ENCODE peak calls at places on chromosomes 4 and X, in four cellular contexts. X is HL-60, A is GM12878, F is K562. E is an unnamed sample.

GRCh38 chr4:111977419-111977965 is 167.8 kb upstream of the FAM241A start:
- DNase-seq in F (no peak), X (no peak), A (no peak), E (no peak)

GRCh38 chr4:173529505-173530325 is at the start of gene HAND2:
- DNase-seq in A (no peak), X (no peak), F (peak), E (no peak)

GRCh38 chr4:145481164-145481941 is at the start of gene SMAD1:
- DNase-seq in X (peak), F (peak), A (no peak), E (peak)

GRCh38 chr4:4502694-4503311 is 39.0 kb downstream of the STX18 start:
- DNase-seq in F (peak), X (no peak), A (no peak), E (no peak)

GRCh38 chr4:82733636-82734035 is 65.0 kb downstream of the SCD5 start:
- DNase-seq in F (no peak), A (no peak), X (no peak), E (no peak)

GRCh38 chr4:61320154-61320553 is 120.0 kb downstream of the ADGRL3 start:
- DNase-seq in F (no peak), A (no peak), X (no peak), E (no peak)

GRCh38 chr4:173247316-173247715 is 78.7 kb downstream of the GALNT7 start:
- DNase-seq in F (no peak), A (no peak), X (no peak), E (no peak)

GRCh38 chr4:15765910-15766703 is 12.0 kb upstream of the CD38 start:
- DNase-seq in A (no peak), F (no peak), X (peak), E (no peak)

GRCh38 chr4:15677507-15677988 is 4.1 kb upstream of the FAM200B start:
- DNase-seq in A (no peak), X (no peak), F (peak), E (no peak)

GRCh38 chrX:23390979-23391378 is 56.3 kb downstream of the PTCHD1 start:
- DNase-seq in A (no peak), X (no peak), F (no peak), E (no peak)

GRCh38 chr4:133316874-133317273 is 167.8 kb downstream of the PCDH10 start:
- DNase-seq in X (no peak), F (peak), A (no peak), E (no peak)

GRCh38 chr4:38717604-38718003 is 53.6 kb downstream of the KLF3 start:
- DNase-seq in X (no peak), A (no peak), F (no peak), E (no peak)

GRCh38 chrX:42954880-42955279 is 176.9 kb upstream of the PPP1R2C start:
- DNase-seq in X (no peak), F (no peak), A (no peak), E (no peak)

GRCh38 chr4:46124773-46125172 is 919 bp upstream of the GABRG1 start:
- DNase-seq in F (peak), X (no peak), A (no peak), E (no peak)

GRCh38 chr4:6217716-6218381 is 17.5 kb upstream of the JAKMIP1 start:
- DNase-seq in X (no peak), F (no peak), A (peak), E (no peak)

GRCh38 chrX:135544338-135544948 is 24.0 kb downstream of the INTS6L start:
- DNase-seq in X (no peak), A (no peak), F (no peak), E (no peak)

GRCh38 chrX:114611018-114611619 is 27.2 kb downstream of the HTR2C start:
- DNase-seq in A (no peak), X (peak), F (peak), E (no peak)

GRCh38 chr4:8331567-8331955 is 62.0 kb downstream of the HTRA3 start:
- DNase-seq in A (no peak), X (no peak), F (no peak), E (no peak)

GRCh38 chr4:69518102-69518501 is 22.4 kb upstream of the UGT2B4 start:
- DNase-seq in F (no peak), X (no peak), A (no peak), E (no peak)

GRCh38 chr4:182207806-182208483 is 35.3 kb upstream of the TENM3 start:
- DNase-seq in X (no peak), A (no peak), F (no peak), E (no peak)

GRCh38 chr4:56468097-56468422 is 643 bp downstream of the SRP72 start:
- DNase-seq in X (no peak), A (peak), F (peak), E (peak)

GRCh38 chr4:152937535-152938236 is 1.6 kb downstream of the FHDC1 start:
- DNase-seq in F (peak), X (peak), A (no peak), E (peak)

GRCh38 chr4:182711211-182711610 is 206.0 kb downstream of the DCTD start:
- DNase-seq in X (no peak), A (no peak), F (no peak), E (no peak)

GRCh38 chrX:103758555-103758954 is 18.1 kb upstream of the PLP1 start:
- DNase-seq in F (no peak), A (no peak), X (no peak), E (no peak)

GRCh38 chrX:2507904-2508630 is 7.3 kb upstream of the DHRSX start:
- DNase-seq in A (no peak), X (no peak), F (no peak), E (no peak)

GRCh38 chr4:64617813-64618212 is 208.6 kb upstream of the TECRL start:
- DNase-seq in A (no peak), F (no peak), X (no peak), E (no peak)
- TF ChIP-seq SPI1 in A (no peak), F (no peak), X (no peak), E (no peak)

DNA sequence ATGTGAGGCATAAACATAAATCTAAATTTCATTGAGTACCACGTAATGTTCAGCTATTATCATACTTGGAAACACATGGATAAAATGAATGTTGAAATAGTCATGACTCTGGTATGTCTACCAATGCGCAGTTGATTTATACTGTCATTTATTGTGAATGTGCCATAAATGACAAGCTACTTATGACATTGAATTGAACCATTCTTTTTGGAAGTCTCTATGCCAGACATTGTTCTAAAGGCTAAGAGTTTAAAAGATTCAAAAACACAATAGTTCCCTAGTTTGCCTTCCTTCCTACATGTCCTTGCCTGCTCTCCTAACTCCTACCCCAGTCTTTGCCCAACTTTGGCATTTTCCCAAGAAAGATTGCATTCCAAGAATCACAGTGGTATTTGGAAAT is 96.6 kb upstream of the DMD start:
- DNase-seq in X (no peak), F (no peak), A (no peak), E (no peak)
- TF ChIP-seq SPI1 in X (no peak), F (no peak), A (no peak), E (no peak)

GRCh38 chrX:38986586-38986985 is 185.3 kb downstream of the MID1IP1 start:
- DNase-seq in A (no peak), F (no peak), X (no peak), E (no peak)
- TF ChIP-seq SPI1 in A (no peak), F (no peak), X (no peak), E (no peak)

DNA sequence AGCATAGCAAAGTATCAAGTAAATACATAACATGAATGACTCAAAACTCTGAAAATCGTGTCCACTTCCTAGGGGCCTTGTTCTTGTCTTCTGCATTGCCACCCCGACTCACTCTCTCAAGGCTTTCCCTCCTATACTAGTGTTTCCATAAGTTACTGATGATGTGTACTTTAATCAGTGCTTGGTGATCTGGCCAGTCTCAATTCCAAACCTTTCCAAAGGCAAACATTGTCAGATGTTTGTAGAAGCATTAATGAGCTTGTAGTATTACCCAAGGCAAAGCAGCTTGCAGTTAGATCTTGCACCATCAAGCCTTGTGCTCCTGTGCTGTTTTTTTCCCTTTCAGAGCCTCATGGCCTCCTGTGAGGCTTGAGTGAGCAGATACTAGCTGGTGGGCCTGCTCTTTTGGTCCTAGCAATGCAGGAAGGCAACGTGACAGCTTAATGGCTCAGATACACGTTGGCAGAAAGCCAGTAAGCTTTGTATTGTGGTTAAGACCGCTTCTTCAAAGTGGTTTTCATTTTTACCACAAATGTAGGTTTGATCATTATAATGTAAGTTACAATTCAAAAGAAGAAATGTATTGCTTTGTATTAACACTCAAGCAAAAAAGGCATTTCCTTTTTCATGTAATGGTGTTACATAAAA is 51.8 kb downstream of the RBPJ start:
- DNase-seq in X (peak), F (peak), A (peak), E (no peak)
- TF ChIP-seq SPI1 in X (no peak), F (no peak), A (peak), E (peak)

GRCh38 chr4:785332-786073 is 40.4 kb downstream of the CPLX1 start:
- DNase-seq in X (no peak), F (no peak), A (no peak), E (no peak)

GRCh38 chr4:781493-782216 is 44.3 kb downstream of the CPLX1 start:
- DNase-seq in A (peak), F (peak), X (peak), E (peak)

GRCh38 chr4:780730-781492 is 45.0 kb downstream of the CPLX1 start:
- DNase-seq in A (no peak), F (no peak), X (no peak), E (no peak)

GRCh38 chr4:784401-785331 is 41.3 kb downstream of the CPLX1 start:
- DNase-seq in F (no peak), A (no peak), X (no peak), E (no peak)

GRCh38 chr4:783133-783541 is 42.8 kb downstream of the CPLX1 start:
- DNase-seq in X (no peak), F (no peak), A (no peak), E (no peak)
- TF ChIP-seq SPI1 in X (no peak), F (no peak), A (no peak), E (no peak)

GRCh38 chrX:111515298-111515697 is 3.9 kb downstream of the SERTM2 start:
- DNase-seq in X (no peak), A (no peak), F (no peak), E (no peak)

GRCh38 chrX:111519215-111519614 is 7.8 kb downstream of the SERTM2 start:
- DNase-seq in F (no peak), X (no peak), A (no peak), E (no peak)
- TF ChIP-seq SPI1 in F (no peak), X (no peak), A (no peak), E (no peak)

E was measured in GM12891.